ENCODE peak calls at places on chromosomes 1 and 21, in five cellular contexts. P is GM12878, Q is Panc1, O is HCT116, W is HepG2. R is an unnamed sample.

GRCh38 chr1:107802654-107803053 is 162.3 kb downstream of the VAV3 start:
- DNase-seq in P (no peak), Q (no peak), O (no peak), W (no peak), R (no peak)

GRCh38 chr1:160211010-160211790 is 6.0 kb downstream of the PEA15 start:
- DNase-seq in P (no peak), Q (no peak), O (no peak), W (no peak), R (no peak)

GRCh38 chr1:34549199-34549598 is 205.6 kb upstream of the GJB5 start:
- DNase-seq in P (no peak), Q (no peak), O (peak; percentile 10), W (peak; percentile 37), R (no peak)

GRCh38 chr1:34405266-34405959 is 228.7 kb downstream of the C1orf94 start:
- DNase-seq in P (no peak), Q (no peak), O (no peak), W (no peak), R (no peak)

GRCh38 chr1:223700388-223700918 is 11.9 kb upstream of the CAPN2 start:
- DNase-seq in P (no peak), Q (no peak), O (peak; percentile 38), W (no peak), R (no peak)

GRCh38 chr1:168112673-168113305 is 23.9 kb downstream of the GPR161 start:
- DNase-seq in P (peak; percentile 27), Q (no peak), O (no peak), W (no peak), R (no peak)

GRCh38 chr1:14238472-14239059 is 359.9 kb upstream of the KAZN start:
- DNase-seq in P (no peak), Q (no peak), O (no peak), W (no peak), R (no peak)

GRCh38 chr21:34215911-34216310 is 142.5 kb downstream of the MRPS6 start:
- DNase-seq in P (no peak), Q (no peak), O (no peak), W (no peak), R (no peak)

GRCh38 chr1:47661065-47661464 is 223.2 kb downstream of the FOXD2 start:
- DNase-seq in P (no peak), Q (no peak), O (no peak), W (no peak), R (no peak)

GRCh38 chr1:81111818-81112217 is 688.9 kb upstream of the ADGRL2 start:
- DNase-seq in P (no peak), Q (no peak), O (no peak), W (no peak), R (no peak)

GRCh38 chr1:204072951-204073836 is at the start of gene SOX13:
- DNase-seq in P (no peak), Q (peak; percentile 48), O (peak; percentile 79), W (peak; percentile 78), R (no peak)

GRCh38 chr1:109426278-109427170 is at the start of gene PSMA5:
- DNase-seq in P (peak; percentile 99), Q (peak; percentile 89), O (peak; percentile 99), W (peak; percentile 99), R (peak; percentile 99)

GRCh38 chr1:51871351-51871975 is 7.1 kb downstream of the NRDC start:
- DNase-seq in P (no peak), Q (no peak), O (no peak), W (no peak), R (no peak)

GRCh38 chr1:225318706-225319575 is 108.9 kb downstream of the LBR start:
- DNase-seq in P (peak; percentile 2), Q (peak; percentile 52), O (peak; percentile 36), W (peak; percentile 54), R (peak; percentile 54)

GRCh38 chr1:1245178-1245839 is 1.2 kb downstream of the C1QTNF12 start:
- DNase-seq in P (no peak), Q (no peak), O (no peak), W (peak; percentile 23), R (no peak)

GRCh38 chr1:164803366-164803765 is 244.4 kb downstream of the PBX1 start:
- DNase-seq in P (no peak), Q (no peak), O (no peak), W (no peak), R (no peak)

GRCh38 chr1:209652873-209653401 is 712 bp upstream of the LAMB3 start:
- DNase-seq in P (no peak), Q (no peak), O (peak; percentile 98), W (peak; percentile 70), R (no peak)

GRCh38 chr21:42676799-42677198 is 23.4 kb downstream of the PDE9A start:
- DNase-seq in P (no peak), Q (no peak), O (no peak), W (no peak), R (no peak)

GRCh38 chr21:42675403-42675802 is 22.0 kb downstream of the PDE9A start:
- DNase-seq in P (no peak), Q (no peak), O (no peak), W (no peak), R (no peak)

GRCh38 chr21:42672699-42673458 is 19.5 kb downstream of the PDE9A start:
- DNase-seq in P (no peak), Q (no peak), O (no peak), W (no peak), R (no peak)

GRCh38 chr21:42673633-42674328 is 20.4 kb downstream of the PDE9A start:
- DNase-seq in P (no peak), Q (no peak), O (no peak), W (no peak), R (no peak)

DNA sequence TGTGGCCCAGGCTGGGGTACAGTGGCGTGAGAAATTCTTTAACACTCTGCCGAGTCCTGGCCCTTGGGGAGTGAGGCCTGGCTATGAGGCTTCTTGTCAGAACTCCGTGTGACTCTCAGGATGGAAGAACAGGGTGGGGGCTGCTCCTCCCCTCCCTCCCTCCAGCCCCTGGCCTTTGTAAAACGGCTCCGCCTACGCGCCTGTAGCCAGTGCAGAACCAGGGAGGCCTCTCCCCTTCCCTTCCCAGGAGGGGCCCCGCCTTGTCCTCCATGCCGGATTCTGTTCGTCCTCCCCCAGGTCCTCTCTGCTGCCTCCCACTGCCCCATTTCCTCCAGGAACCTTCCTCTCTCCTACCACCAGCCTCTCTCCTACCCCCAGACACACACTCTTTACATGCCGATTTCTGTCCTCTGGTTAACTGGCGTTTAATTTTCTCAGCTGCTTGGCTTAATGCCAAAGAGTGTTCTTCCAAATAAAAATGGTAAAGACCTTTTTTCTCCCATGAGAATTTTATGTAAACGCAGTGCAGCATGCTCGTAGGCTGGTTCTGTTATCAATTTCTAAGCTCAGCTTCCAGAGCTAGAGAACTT is 21.0 kb downstream of the PDE9A start:
- DNase-seq in P (no peak), Q (no peak), O (no peak), W (no peak), R (no peak)
- TF ChIP-seq REST in P (no peak), Q (no peak), O (no peak), W (no peak), R (no peak)

DNA sequence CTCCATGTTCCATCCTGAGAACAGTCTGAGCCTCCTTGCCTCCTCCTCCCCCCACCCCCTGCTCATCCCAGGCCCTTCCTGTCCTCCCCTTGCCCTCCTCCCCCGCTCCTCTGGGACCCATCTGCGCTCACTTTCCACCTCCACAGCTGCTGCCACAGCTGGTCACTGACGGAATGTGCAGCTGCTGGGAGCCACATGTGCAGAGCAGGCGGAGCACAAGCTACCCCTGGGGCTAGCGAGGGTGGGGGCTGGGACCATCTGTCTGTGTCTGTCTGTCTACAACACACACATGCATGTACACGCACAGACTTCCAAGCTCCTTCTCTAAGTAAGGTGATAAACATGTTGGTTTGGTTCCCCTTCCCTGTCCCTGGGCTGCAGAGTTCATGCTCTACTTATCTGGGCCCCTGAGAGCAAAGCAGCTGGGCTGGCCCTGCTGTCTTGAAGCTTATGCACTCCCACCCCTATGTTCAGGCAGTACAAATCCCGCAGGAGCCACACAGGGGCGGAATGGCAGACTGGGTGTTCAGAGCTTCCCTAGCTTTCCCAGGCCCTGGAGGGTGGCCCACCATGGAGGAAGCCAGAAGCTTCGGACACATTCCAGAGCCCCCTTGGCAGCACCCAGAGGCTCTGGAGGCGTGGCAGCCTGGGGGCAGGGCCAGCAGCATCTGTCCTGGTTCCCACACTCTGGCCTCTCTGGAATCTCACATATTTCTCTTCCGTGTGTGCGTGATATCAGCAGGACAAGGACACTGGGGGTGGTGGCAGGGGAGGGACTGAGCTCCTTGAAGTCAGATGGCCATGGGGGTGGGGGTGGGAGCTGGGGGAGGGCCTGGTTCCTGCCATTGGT is 7.0 kb upstream of the HEYL start:
- DNase-seq in P (no peak), Q (no peak), O (no peak), W (no peak), R (no peak)
- TF ChIP-seq REST in P (no peak), Q (no peak), O (no peak), W (no peak), R (no peak)

GRCh38 chr1:103520822-103521221 is 4.7 kb upstream of the RNPC3 start:
- DNase-seq in P (no peak), Q (no peak), O (no peak), W (no peak), R (no peak)

GRCh38 chr1:103527331-103527730 is 1.8 kb downstream of the RNPC3 start:
- DNase-seq in P (no peak), Q (no peak), O (no peak), W (no peak), R (no peak)

GRCh38 chr1:103523346-103523745 is 2.2 kb upstream of the RNPC3 start:
- DNase-seq in P (no peak), Q (no peak), O (no peak), W (no peak), R (no peak)

GRCh38 chr1:103525607-103526507 is at the start of gene RNPC3:
- DNase-seq in P (peak; percentile 63), Q (peak; percentile 75), O (peak; percentile 79), W (peak; percentile 83), R (peak; percentile 83)

DNA sequence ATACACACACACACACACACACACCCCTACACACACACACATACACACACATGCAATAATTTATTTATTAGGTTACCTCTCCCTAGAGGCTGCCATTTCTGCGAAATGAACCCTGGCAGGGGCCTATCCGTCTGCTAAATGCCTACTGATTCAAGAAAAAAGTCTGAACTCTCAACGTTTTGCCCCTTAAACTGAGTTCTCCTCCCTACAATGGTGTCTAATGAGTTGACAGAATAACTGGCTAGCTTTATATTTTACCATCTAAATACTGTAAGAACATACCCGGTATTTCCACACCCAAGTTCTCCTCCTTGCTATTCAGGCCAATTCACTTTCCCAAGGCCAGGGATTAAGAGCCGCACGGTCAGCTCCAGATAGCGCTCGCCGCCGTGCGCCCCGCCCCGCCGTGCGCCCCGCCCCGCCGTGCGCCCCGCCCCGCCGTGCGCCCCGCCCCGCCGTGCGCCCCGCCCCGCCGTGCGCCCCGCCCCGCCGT is 339 bp upstream of the RNPC3 start:
- DNase-seq in P (no peak), Q (no peak), O (no peak), W (peak; percentile 48), R (no peak)
- TF ChIP-seq REST in P (no peak), Q (no peak), O (no peak), W (no peak), R (no peak)

GRCh38 chr1:32232558-32233304 is 10.5 kb downstream of the EIF3I start:
- DNase-seq in P (no peak), Q (no peak), O (no peak), W (no peak), R (no peak)
- TF ChIP-seq REST in P (no peak), Q (no peak), O (no peak), W (no peak), R (no peak)

GRCh38 chr1:53076721-53077598 is 14.9 kb downstream of the PODN start:
- DNase-seq in P (no peak), Q (no peak), O (no peak), W (no peak), R (no peak)
- TF ChIP-seq REST in P (no peak), Q (no peak), O (no peak), W (no peak), R (no peak)